ENCODE peak calls at places on chromosomes 12 and 14, in ten cellular contexts. One of them, this sample, is unnamed.

GRCh38 chr12:69266045-69266635 is 26.8 kb downstream of the CPSF6 start:
- DNase-seq in vagina: no peak
- DNase-seq in prostate gland: no peak
- DNase-seq in transverse colon: no peak
- DNase-seq in sigmoid colon: no peak
- DNase-seq in breast epithelium: no peak
- DNase-seq in HCT116: no peak
- DNase-seq in spleen: no peak
- DNase-seq in K562: no peak
- DNase-seq in stomach: no peak
- DNase-seq in this sample: no peak

GRCh38 chr12:54560374-54560858 is 11.0 kb downstream of the PDE1B start:
- DNase-seq in prostate gland: peak
- DNase-seq in stomach: peak
- DNase-seq in transverse colon: peak
- DNase-seq in sigmoid colon: peak
- DNase-seq in HCT116: peak
- DNase-seq in breast epithelium: peak
- DNase-seq in spleen: peak
- DNase-seq in vagina: no peak
- DNase-seq in K562: peak
- DNase-seq in this sample: peak

GRCh38 chr14:29913550-29913949 is 14.1 kb downstream of the PRKD1 start:
- DNase-seq in HCT116: no peak
- DNase-seq in vagina: no peak
- DNase-seq in transverse colon: no peak
- DNase-seq in prostate gland: no peak
- DNase-seq in stomach: no peak
- DNase-seq in breast epithelium: no peak
- DNase-seq in spleen: no peak
- DNase-seq in sigmoid colon: no peak
- DNase-seq in K562: no peak
- DNase-seq in this sample: no peak

GRCh38 chr14:91406451-91406850 is 11.2 kb downstream of the CCDC88C start:
- DNase-seq in prostate gland: no peak
- DNase-seq in stomach: no peak
- DNase-seq in HCT116: no peak
- DNase-seq in K562: no peak
- DNase-seq in breast epithelium: no peak
- DNase-seq in vagina: no peak
- DNase-seq in spleen: peak
- DNase-seq in sigmoid colon: no peak
- DNase-seq in transverse colon: no peak
- DNase-seq in this sample: no peak

GRCh38 chr14:25042362-25043299 is 7.3 kb downstream of the STXBP6 start:
- DNase-seq in sigmoid colon: no peak
- DNase-seq in prostate gland: peak
- DNase-seq in breast epithelium: no peak
- DNase-seq in stomach: no peak
- DNase-seq in spleen: no peak
- DNase-seq in transverse colon: peak
- DNase-seq in HCT116: no peak
- DNase-seq in vagina: no peak
- DNase-seq in K562: peak
- DNase-seq in this sample: no peak

GRCh38 chr14:38546932-38547551 is 291.1 kb upstream of the CLEC14A start:
- DNase-seq in HCT116: no peak
- DNase-seq in spleen: no peak
- DNase-seq in prostate gland: no peak
- DNase-seq in transverse colon: no peak
- DNase-seq in vagina: no peak
- DNase-seq in breast epithelium: no peak
- DNase-seq in K562: no peak
- DNase-seq in stomach: no peak
- DNase-seq in sigmoid colon: no peak
- DNase-seq in this sample: no peak

GRCh38 chr14:22837750-22838538 is 1.6 kb downstream of the MMP14 start:
- DNase-seq in transverse colon: peak
- DNase-seq in prostate gland: peak
- DNase-seq in sigmoid colon: peak
- DNase-seq in spleen: peak
- DNase-seq in breast epithelium: no peak
- DNase-seq in stomach: no peak
- DNase-seq in HCT116: no peak
- DNase-seq in vagina: no peak
- DNase-seq in K562: no peak
- DNase-seq in this sample: peak

GRCh38 chr14:23703027-23703426 is 66.9 kb downstream of the DHRS2 start:
- DNase-seq in sigmoid colon: no peak
- DNase-seq in vagina: no peak
- DNase-seq in HCT116: no peak
- DNase-seq in transverse colon: no peak
- DNase-seq in stomach: no peak
- DNase-seq in breast epithelium: no peak
- DNase-seq in spleen: no peak
- DNase-seq in K562: no peak
- DNase-seq in prostate gland: no peak
- DNase-seq in this sample: no peak

DNA sequence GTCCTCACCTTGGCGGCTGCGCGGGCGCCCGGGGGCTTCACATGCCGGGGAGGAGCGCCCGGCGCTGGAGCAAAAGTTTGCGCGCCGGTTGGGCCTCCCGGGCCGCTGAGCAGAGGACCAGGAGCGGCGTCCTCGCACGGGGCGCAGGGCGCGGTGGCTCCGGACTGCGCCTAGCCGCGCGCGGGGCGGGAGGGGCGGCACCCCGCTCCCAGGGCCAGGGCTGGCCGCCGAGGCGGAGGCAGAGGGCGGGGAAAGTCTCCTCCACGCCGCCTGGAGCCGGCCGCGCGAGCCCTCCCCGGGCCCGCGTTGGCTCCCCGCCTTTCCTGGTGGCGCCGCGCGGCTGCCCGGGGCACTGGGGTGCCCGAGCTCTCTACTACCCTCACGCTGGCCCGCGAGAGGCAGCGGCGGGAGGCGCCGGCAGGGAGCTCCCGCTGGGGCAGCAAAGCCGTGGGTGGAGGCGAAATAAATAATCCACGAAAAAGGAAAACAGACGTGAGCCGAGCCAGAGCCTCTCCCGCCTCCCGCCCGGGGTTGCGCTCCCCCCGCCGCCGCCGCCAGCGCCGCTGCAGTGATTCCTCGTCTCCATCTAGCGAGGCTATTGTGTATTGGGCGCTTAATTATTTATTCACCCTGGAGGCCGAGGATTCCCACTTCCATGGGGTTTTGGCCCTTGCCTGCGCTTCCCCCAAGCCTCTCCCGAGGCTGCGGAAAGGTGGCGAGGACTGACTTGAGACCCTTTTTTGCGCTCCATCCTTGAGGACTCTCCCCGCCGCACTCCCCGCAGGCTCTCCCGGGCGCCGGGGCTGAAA is 476 bp upstream of the PRIMA1 start:
- DNase-seq in HCT116: no peak
- DNase-seq in prostate gland: peak
- DNase-seq in transverse colon: peak
- DNase-seq in spleen: no peak
- DNase-seq in sigmoid colon: peak
- DNase-seq in vagina: no peak
- DNase-seq in K562: no peak
- DNase-seq in breast epithelium: no peak
- DNase-seq in stomach: peak
- DNase-seq in this sample: no peak
- TF ChIP-seq POLR2A in HCT116: peak
- TF ChIP-seq POLR2A in prostate gland: peak
- TF ChIP-seq POLR2A in transverse colon: no peak
- TF ChIP-seq POLR2A in spleen: no peak
- TF ChIP-seq POLR2A in sigmoid colon: no peak
- TF ChIP-seq POLR2A in vagina: peak
- TF ChIP-seq POLR2A in K562: no peak
- TF ChIP-seq POLR2A in breast epithelium: no peak
- TF ChIP-seq POLR2A in stomach: no peak
- TF ChIP-seq POLR2A in this sample: no peak

DNA sequence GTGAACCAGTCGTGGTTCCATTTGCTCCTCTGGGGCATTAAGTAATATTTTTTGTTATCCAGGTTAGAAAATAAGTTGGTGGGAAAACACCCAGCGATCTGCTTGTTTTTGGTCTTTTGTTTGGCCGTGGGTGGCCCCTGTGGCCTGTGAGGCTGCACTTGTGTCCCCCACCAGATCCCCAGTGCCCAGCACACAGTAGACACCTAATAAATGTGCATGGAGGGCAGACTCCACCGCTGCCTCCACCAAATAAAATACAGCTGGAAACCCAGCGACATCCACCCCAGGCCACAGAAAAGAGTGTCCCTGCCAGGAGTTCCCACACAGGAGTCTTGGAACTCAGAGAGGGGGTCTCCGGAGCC is 8.3 kb upstream of the PPP1R13B start:
- DNase-seq in K562: no peak
- DNase-seq in spleen: no peak
- DNase-seq in sigmoid colon: no peak
- DNase-seq in transverse colon: no peak
- DNase-seq in HCT116: no peak
- DNase-seq in prostate gland: no peak
- DNase-seq in breast epithelium: no peak
- DNase-seq in stomach: no peak
- DNase-seq in vagina: no peak
- DNase-seq in this sample: no peak
- TF ChIP-seq POLR2AphosphoS5 in K562: no peak
- TF ChIP-seq POLR2AphosphoS5 in spleen: no peak
- TF ChIP-seq POLR2AphosphoS5 in sigmoid colon: no peak
- TF ChIP-seq POLR2AphosphoS5 in transverse colon: no peak
- TF ChIP-seq POLR2AphosphoS5 in HCT116: no peak
- TF ChIP-seq POLR2AphosphoS5 in prostate gland: no peak
- TF ChIP-seq POLR2AphosphoS5 in breast epithelium: no peak
- TF ChIP-seq POLR2AphosphoS5 in stomach: no peak
- TF ChIP-seq POLR2AphosphoS5 in vagina: no peak
- TF ChIP-seq POLR2AphosphoS5 in this sample: no peak

GRCh38 chr14:89368490-89369477 is 48.2 kb downstream of the FOXN3 start:
- DNase-seq in K562: no peak
- DNase-seq in transverse colon: no peak
- DNase-seq in sigmoid colon: no peak
- DNase-seq in stomach: peak
- DNase-seq in spleen: no peak
- DNase-seq in vagina: no peak
- DNase-seq in breast epithelium: no peak
- DNase-seq in HCT116: no peak
- DNase-seq in prostate gland: no peak
- DNase-seq in this sample: no peak

GRCh38 chr14:89369656-89370055 is 47.4 kb downstream of the FOXN3 start:
- DNase-seq in vagina: no peak
- DNase-seq in K562: no peak
- DNase-seq in spleen: no peak
- DNase-seq in stomach: no peak
- DNase-seq in sigmoid colon: no peak
- DNase-seq in HCT116: no peak
- DNase-seq in breast epithelium: no peak
- DNase-seq in prostate gland: no peak
- DNase-seq in transverse colon: no peak
- DNase-seq in this sample: no peak

GRCh38 chr14:89366580-89367448 is 50.2 kb downstream of the FOXN3 start:
- DNase-seq in prostate gland: no peak
- DNase-seq in HCT116: no peak
- DNase-seq in breast epithelium: no peak
- DNase-seq in vagina: no peak
- DNase-seq in sigmoid colon: no peak
- DNase-seq in stomach: no peak
- DNase-seq in K562: no peak
- DNase-seq in transverse colon: peak
- DNase-seq in spleen: no peak
- DNase-seq in this sample: no peak

GRCh38 chr14:89365071-89365801 is 51.8 kb downstream of the FOXN3 start:
- DNase-seq in vagina: no peak
- DNase-seq in HCT116: no peak
- DNase-seq in stomach: peak
- DNase-seq in spleen: no peak
- DNase-seq in transverse colon: peak
- DNase-seq in prostate gland: no peak
- DNase-seq in sigmoid colon: no peak
- DNase-seq in K562: no peak
- DNase-seq in breast epithelium: no peak
- DNase-seq in this sample: no peak

DNA sequence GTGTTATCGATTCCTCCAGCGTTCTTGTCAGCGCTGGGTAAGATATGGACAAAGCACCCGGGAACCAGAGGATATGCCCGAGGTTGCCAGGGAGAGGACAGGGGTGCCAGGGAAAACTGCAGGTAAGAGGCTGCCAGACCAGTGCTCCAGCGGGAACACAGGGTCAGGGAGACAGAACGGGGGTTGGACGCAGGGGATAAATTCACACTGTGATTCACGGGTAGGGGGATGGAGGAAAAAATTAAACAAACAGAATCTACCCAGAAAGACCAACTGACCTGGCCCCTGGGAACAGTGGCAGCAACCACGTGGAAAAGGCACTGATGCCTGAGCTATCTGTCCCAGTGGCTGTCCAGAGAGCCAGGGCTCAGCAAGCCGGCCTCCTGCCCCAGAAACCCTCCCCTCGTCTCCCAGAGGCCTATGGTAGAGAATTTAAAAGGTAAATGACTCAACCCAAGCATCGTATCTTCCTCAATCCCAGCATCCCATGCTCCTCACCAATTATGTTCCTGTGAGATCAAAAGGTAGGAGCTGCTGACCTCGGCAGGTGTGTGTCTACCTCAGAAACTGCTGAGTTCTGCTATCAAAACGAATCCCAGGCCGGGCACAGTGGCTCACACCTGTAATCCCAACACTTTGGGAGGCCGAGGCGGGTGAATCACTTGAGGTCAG is 49.4 kb downstream of the FOXN3 start:
- DNase-seq in HCT116: no peak
- DNase-seq in vagina: no peak
- DNase-seq in prostate gland: no peak
- DNase-seq in breast epithelium: no peak
- DNase-seq in transverse colon: no peak
- DNase-seq in stomach: peak
- DNase-seq in K562: no peak
- DNase-seq in spleen: no peak
- DNase-seq in sigmoid colon: no peak
- DNase-seq in this sample: no peak
- H3K27ac ChIP-seq in HCT116: no peak
- H3K27ac ChIP-seq in vagina: peak
- H3K27ac ChIP-seq in prostate gland: peak
- H3K27ac ChIP-seq in breast epithelium: no peak
- H3K27ac ChIP-seq in transverse colon: peak
- H3K27ac ChIP-seq in stomach: peak
- H3K27ac ChIP-seq in K562: no peak
- H3K27ac ChIP-seq in spleen: no peak
- H3K27ac ChIP-seq in sigmoid colon: no peak
- H3K27ac ChIP-seq in this sample: peak

DNA sequence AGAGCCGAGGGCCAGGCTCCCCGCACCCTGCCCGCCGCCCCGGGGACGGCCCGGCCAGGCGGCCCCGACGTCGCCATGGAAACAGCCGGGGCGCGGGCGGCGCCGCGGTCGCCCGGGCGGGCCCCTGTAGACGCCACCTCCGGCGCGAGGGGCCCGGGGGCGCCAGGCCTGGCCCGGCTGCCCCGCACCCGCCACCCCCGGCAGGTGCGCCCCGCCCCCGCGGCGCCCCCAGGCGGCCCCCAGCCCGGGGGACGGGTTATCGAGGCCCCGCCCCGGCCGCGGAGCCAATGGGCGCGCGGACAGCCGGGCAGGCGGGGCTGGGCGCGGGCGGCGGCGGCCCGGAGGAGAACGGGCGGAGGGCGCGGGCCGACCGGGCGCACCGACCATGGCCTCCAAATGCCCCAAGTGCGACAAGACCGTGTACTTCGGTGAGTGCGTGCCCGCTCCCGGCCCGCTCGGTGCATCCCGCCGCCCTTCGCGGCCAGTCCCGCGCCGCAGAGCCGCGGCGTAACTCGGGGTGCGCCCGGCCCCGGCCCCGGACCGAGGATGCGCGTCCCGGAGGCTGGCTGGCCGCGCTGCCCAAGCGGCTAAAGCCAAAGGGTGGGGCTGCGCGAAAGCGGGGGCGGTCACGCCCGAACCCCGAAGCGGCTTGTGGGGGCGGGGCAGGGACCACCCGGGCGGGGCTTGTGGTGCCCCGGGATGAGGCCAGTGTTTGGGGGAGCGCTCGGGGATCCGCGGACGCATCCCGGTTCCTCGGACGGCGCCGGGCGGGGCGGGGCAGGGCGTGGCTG is at the start of gene CRIP2:
- DNase-seq in spleen: no peak
- DNase-seq in transverse colon: no peak
- DNase-seq in HCT116: no peak
- DNase-seq in prostate gland: no peak
- DNase-seq in vagina: no peak
- DNase-seq in stomach: no peak
- DNase-seq in K562: peak
- DNase-seq in sigmoid colon: no peak
- DNase-seq in breast epithelium: no peak
- DNase-seq in this sample: peak
- TF ChIP-seq POLR2A in spleen: no peak
- TF ChIP-seq POLR2A in transverse colon: no peak
- TF ChIP-seq POLR2A in HCT116: no peak
- TF ChIP-seq POLR2A in prostate gland: peak
- TF ChIP-seq POLR2A in vagina: peak
- TF ChIP-seq POLR2A in stomach: no peak
- TF ChIP-seq POLR2A in K562: no peak
- TF ChIP-seq POLR2A in sigmoid colon: no peak
- TF ChIP-seq POLR2A in breast epithelium: no peak
- TF ChIP-seq POLR2A in this sample: no peak